ENCODE peak calls at places on chromosomes 1 and 21, in six cellular contexts. R is effector CD8-positive, alpha-beta T cell; F is GM03348; I is stomach; G is sciatic nerve; H is NCI-H2107. X is an unnamed sample.

GRCh38 chr1:19113362-19114092 is 96.5 kb downstream of the UBR4 start:
- DNase-seq in G (no peak), F (peak), R (no peak), I (no peak), H (no peak), X (no peak)

GRCh38 chr1:161047436-161048420 is 2.0 kb upstream of the USF1 start:
- DNase-seq in I (no peak), G (no peak), R (no peak), F (no peak), H (no peak), X (no peak)

GRCh38 chr1:26391450-26391849 is 18.9 kb upstream of the ZNF683 start:
- DNase-seq in R (peak), F (peak), H (no peak), G (no peak), I (no peak), X (no peak)

GRCh38 chr1:185499986-185500626 is 183.1 kb upstream of the IVNS1ABP start:
- DNase-seq in H (no peak), F (peak), R (no peak), G (no peak), I (no peak), X (no peak)

GRCh38 chr1:12436817-12437599 is 181.0 kb downstream of the DHRS3 start:
- DNase-seq in R (no peak), H (no peak), F (peak), G (no peak), I (no peak), X (no peak)

GRCh38 chr21:27787046-27787445 is 820.2 kb upstream of the ADAMTS5 start:
- DNase-seq in G (no peak), H (no peak), F (no peak), R (no peak), I (no peak), X (no peak)

GRCh38 chr21:38533887-38534286 is 35.6 kb upstream of the ERG start:
- DNase-seq in H (no peak), R (no peak), F (no peak), G (no peak), I (no peak), X (no peak)

GRCh38 chr1:183159960-183160359 is 26.1 kb upstream of the LAMC2 start:
- DNase-seq in H (no peak), G (no peak), R (no peak), F (no peak), I (peak), X (peak)

GRCh38 chr1:201894343-201895119 is 5.8 kb downstream of the SHISA4 start:
- DNase-seq in G (no peak), H (no peak), I (no peak), F (no peak), R (no peak), X (no peak)

GRCh38 chr1:61618755-61619154 is 106.2 kb downstream of the TM2D1 start:
- DNase-seq in F (no peak), R (no peak), I (no peak), G (no peak), H (no peak), X (no peak)

GRCh38 chr21:46518983-46519583 is 60.4 kb downstream of the DIP2A start:
- DNase-seq in I (no peak), G (no peak), H (no peak), F (no peak), R (no peak), X (no peak)

GRCh38 chr21:38355992-38356781 is 99.4 kb downstream of the KCNJ15 start:
- DNase-seq in G (peak), F (peak), R (peak), I (peak), H (peak), X (peak)

GRCh38 chr1:15975358-15975804 is 520 bp downstream of the ZBTB17 start:
- DNase-seq in R (peak), H (no peak), G (no peak), I (peak), F (peak), X (peak)

GRCh38 chr1:53398091-53398490 is 61.1 kb upstream of the DMRTB1 start:
- DNase-seq in H (no peak), I (no peak), G (peak), F (no peak), R (no peak), X (no peak)

GRCh38 chr1:234694661-234695060 is 84.7 kb upstream of the IRF2BP2 start:
- DNase-seq in H (no peak), R (no peak), F (no peak), G (no peak), I (no peak), X (no peak)

GRCh38 chr1:94807742-94808491 is 12.2 kb upstream of the SLC44A3 start:
- DNase-seq in H (no peak), I (peak), R (no peak), G (no peak), F (no peak), X (peak)

GRCh38 chr1:31218705-31219104 is 21.0 kb downstream of the NKAIN1 start:
- DNase-seq in R (no peak), H (no peak), G (no peak), F (no peak), I (no peak), X (no peak)

GRCh38 chr21:18369115-18369514 is 34.5 kb downstream of the TMPRSS15 start:
- DNase-seq in I (no peak), F (no peak), G (no peak), H (no peak), R (no peak), X (no peak)

GRCh38 chr1:40922969-40923368 is 56.5 kb upstream of the CTPS1 start:
- DNase-seq in R (no peak), I (peak), F (no peak), G (peak), H (no peak), X (no peak)

GRCh38 chr1:191943684-191944083 is 214.6 kb upstream of the RGS18 start:
- DNase-seq in R (no peak), H (no peak), I (no peak), G (no peak), F (no peak), X (no peak)

GRCh38 chr1:64137569-64137936 is 65.9 kb upstream of the UBE2U start:
- DNase-seq in F (no peak), I (no peak), G (no peak), H (no peak), R (no peak), X (no peak)

GRCh38 chr1:13600762-13601483 is 17.3 kb downstream of the PDPN start:
- DNase-seq in G (no peak), F (no peak), H (no peak), I (no peak), R (no peak), X (no peak)

GRCh38 chr1:218510153-218510772 is 165.1 kb downstream of the TGFB2 start:
- DNase-seq in G (no peak), H (no peak), R (no peak), I (no peak), F (no peak), X (no peak)

GRCh38 chr1:207897188-207897587 is 13.7 kb downstream of the CD34 start:
- DNase-seq in G (no peak), H (no peak), I (no peak), F (peak), R (no peak), X (no peak)

GRCh38 chr1:112935474-112936289 is 20.3 kb downstream of the SLC16A1 start:
- DNase-seq in F (peak), G (no peak), I (no peak), R (no peak), H (no peak), X (no peak)

GRCh38 chr1:36142121-36142520 is 7.2 kb downstream of the TRAPPC3 start:
- DNase-seq in H (no peak), G (no peak), R (no peak), I (no peak), F (no peak), X (no peak)

GRCh38 chr1:153780551-153780950 is 5.3 kb downstream of the SLC27A3 start:
- DNase-seq in F (no peak), G (no peak), I (no peak), R (no peak), H (no peak), X (no peak)

GRCh38 chr1:156911587-156912298 is 8.7 kb upstream of the LRRC71 start:
- DNase-seq in F (no peak), H (no peak), I (no peak), G (no peak), R (no peak), X (no peak)

GRCh38 chr1:88509369-88509768 is 174.7 kb upstream of the PKN2 start:
- DNase-seq in R (no peak), F (peak), G (no peak), H (no peak), I (no peak), X (no peak)

X was measured in left colon.